ENCODE peak calls at places on chromosomes 7 and 10, in four cellular contexts. One of them, this sample, is unnamed.

GRCh38 chr7:42272793-42273665 is 36.0 kb upstream of the GLI3 start:
- DNase-seq in astrocyte: peak; percentile 19
- DNase-seq in A549: no peak
- DNase-seq in fibroblast of lung: peak; percentile 50
- DNase-seq in this sample: peak; percentile 76

GRCh38 chr7:135918134-135918533 is 59.0 kb downstream of the MTPN start:
- DNase-seq in astrocyte: no peak
- DNase-seq in A549: no peak
- DNase-seq in fibroblast of lung: no peak
- DNase-seq in this sample: no peak

GRCh38 chr7:135745702-135746312 is 2.8 kb downstream of the FAM180A start:
- DNase-seq in astrocyte: peak; percentile 99
- DNase-seq in A549: peak; percentile 78
- DNase-seq in fibroblast of lung: peak; percentile 99
- DNase-seq in this sample: peak; percentile 61

GRCh38 chr7:94417921-94418320 is 23.2 kb downstream of the COL1A2 start:
- DNase-seq in astrocyte: no peak
- DNase-seq in A549: no peak
- DNase-seq in fibroblast of lung: no peak
- DNase-seq in this sample: no peak

GRCh38 chr10:71349401-71349800 is 30.3 kb downstream of the SLC29A3 start:
- DNase-seq in astrocyte: peak; percentile 51
- DNase-seq in A549: peak; percentile 20
- DNase-seq in fibroblast of lung: peak; percentile 60
- DNase-seq in this sample: peak; percentile 88

GRCh38 chr7:51731086-51731485 is 414.5 kb upstream of the COBL start:
- DNase-seq in astrocyte: no peak
- DNase-seq in A549: no peak
- DNase-seq in fibroblast of lung: no peak
- DNase-seq in this sample: no peak

GRCh38 chr7:12951397-12951801 is 264.0 kb downstream of the ARL4A start:
- DNase-seq in astrocyte: peak; percentile 88
- DNase-seq in A549: peak; percentile 61
- DNase-seq in fibroblast of lung: peak; percentile 90
- DNase-seq in this sample: peak; percentile 79

GRCh38 chr10:34205452-34205851 is 609.6 kb downstream of the PARD3 start:
- DNase-seq in astrocyte: no peak
- DNase-seq in A549: no peak
- DNase-seq in fibroblast of lung: no peak
- DNase-seq in this sample: no peak

GRCh38 chr7:41730668-41731067 is 27.8 kb upstream of the INHBA start:
- DNase-seq in astrocyte: no peak
- DNase-seq in A549: no peak
- DNase-seq in fibroblast of lung: no peak
- DNase-seq in this sample: no peak

DNA sequence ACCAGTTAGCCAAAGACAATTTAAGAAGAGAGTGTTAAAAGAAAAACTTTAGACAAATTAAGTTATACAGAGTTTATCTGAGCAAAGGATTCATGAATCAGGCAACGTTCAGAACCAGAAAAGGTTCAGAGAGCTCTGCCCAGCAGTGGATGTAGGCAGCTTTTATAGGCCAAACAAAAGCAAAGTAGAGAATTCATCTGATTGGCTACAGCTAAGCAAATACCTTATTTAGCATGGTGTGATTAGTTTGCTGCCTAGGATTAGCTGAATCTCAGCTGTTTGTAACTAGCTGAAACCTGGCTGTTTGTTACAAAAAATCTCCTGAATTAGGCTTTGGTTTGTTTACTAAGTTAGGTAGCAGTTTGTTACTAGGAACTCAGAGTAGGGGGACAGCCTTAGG is 66.0 kb downstream of the SLC25A40 start:
- DNase-seq in astrocyte: no peak
- DNase-seq in A549: no peak
- DNase-seq in fibroblast of lung: no peak
- DNase-seq in this sample: no peak
- H3K4me2 ChIP-seq in astrocyte: no peak overlapping the region
- H3K4me2 ChIP-seq in A549: no peak overlapping the region
- H3K4me2 ChIP-seq in fibroblast of lung: no peak overlapping the region
- H3K4me2 ChIP-seq in this sample: no peak overlapping the region

GRCh38 chr10:62050627-62050924 is 149.1 kb downstream of the ARID5B start:
- DNase-seq in astrocyte: no peak
- DNase-seq in A549: no peak
- DNase-seq in fibroblast of lung: no peak
- DNase-seq in this sample: no peak
- H3K4me2 ChIP-seq in astrocyte: peak overlapping the region; percentile 91
- H3K4me2 ChIP-seq in A549: peak overlapping the region; percentile 86
- H3K4me2 ChIP-seq in fibroblast of lung: peak overlapping the region; percentile 80
- H3K4me2 ChIP-seq in this sample: peak overlapping the region; percentile 82

DNA sequence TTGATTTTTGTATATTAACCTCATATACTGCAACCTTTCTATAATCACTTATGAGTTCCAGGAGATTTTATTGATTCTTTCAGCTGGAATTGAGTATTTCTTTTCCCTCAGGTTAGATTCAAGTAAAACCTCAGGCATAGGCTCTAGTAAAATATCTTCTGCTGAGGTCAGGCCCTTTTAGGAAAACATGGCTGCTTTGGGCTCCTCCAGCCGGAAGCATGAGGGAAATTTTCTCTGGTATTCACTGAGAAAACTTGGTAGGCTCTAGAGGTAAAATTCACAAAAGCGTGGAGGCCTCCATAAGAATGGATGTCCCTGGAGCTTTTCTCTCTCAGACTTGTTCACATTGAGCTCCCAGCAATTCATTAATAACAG is 56.7 kb downstream of the AKR1E2 start:
- DNase-seq in astrocyte: no peak
- DNase-seq in A549: no peak
- DNase-seq in fibroblast of lung: no peak
- DNase-seq in this sample: no peak
- H3K4me2 ChIP-seq in astrocyte: no peak overlapping the region
- H3K4me2 ChIP-seq in A549: no peak overlapping the region
- H3K4me2 ChIP-seq in fibroblast of lung: peak overlapping the region; percentile 75
- H3K4me2 ChIP-seq in this sample: peak overlapping the region; percentile 56

GRCh38 chr10:110388682-110389052 is 83.9 kb upstream of the SMNDC1 start:
- DNase-seq in astrocyte: no peak
- DNase-seq in A549: no peak
- DNase-seq in fibroblast of lung: no peak
- DNase-seq in this sample: no peak
- H3K4me2 ChIP-seq in astrocyte: no peak overlapping the region
- H3K4me2 ChIP-seq in A549: no peak overlapping the region
- H3K4me2 ChIP-seq in fibroblast of lung: peak overlapping the region; percentile 11
- H3K4me2 ChIP-seq in this sample: no peak overlapping the region

DNA sequence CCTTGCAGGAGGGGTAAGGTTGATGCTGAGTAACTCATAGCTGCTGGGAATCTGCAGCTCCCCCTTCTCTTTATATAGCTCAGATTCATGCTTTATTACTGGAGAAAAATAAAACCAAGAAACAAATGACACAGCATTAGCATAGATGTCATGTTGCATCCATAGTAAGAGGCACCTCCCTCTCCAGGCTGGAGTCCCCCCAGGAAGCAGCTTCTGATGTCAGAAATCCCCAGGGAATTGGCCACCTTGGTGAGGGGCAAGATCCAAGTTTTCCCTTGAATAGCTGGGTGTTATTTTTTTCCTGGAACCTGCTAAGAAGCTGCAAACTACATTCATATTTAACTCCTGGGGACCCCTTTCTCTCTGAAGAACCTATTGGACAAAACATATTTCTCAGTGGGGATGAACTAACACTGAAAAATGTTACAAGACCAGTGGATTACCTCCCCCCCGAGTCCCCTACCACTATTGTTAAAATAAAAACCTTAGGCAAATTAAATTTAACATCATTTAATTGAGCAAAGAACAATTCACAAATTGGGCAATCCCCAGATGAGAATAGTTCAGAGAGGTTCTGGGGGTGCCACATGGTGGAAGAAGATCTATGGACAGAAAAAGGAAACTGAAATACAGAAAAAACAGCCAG is 163.7 kb upstream of the NAMPT start:
- DNase-seq in astrocyte: no peak
- DNase-seq in A549: peak; percentile 53
- DNase-seq in fibroblast of lung: no peak
- DNase-seq in this sample: no peak
- H3K4me2 ChIP-seq in astrocyte: no peak overlapping the region
- H3K4me2 ChIP-seq in A549: peak overlapping the region; percentile 17
- H3K4me2 ChIP-seq in fibroblast of lung: no peak overlapping the region
- H3K4me2 ChIP-seq in this sample: no peak overlapping the region

DNA sequence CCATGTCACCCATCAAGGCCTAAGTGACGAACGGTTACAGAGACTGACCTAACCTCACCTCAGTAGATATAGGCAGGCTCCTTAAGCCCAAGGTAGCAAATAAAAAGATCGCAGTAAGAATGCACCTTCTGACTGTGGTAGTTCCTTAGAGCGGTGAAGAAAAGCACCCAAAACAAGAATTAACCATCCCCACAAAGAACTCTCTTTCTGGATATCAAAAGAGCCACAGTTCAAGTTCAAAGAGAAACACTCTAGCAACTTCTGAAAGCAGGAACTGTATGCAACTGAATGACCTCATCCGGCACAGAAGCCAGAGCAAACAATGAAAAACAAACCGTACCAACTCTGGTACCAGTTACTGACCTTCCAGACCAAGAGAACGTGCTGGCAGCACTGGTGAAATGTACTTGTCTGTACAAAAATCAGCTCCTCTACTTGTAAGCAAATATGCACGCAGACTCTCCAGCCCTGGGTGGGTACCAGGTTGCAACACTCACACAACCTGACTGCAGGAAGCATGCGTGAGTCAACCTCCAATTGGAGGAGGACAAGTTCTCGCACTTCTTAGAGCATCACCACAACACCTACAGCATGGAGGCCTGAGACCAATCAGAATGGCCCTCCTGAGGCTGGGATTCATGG is 202.7 kb downstream of the FAM107B start:
- DNase-seq in astrocyte: peak; percentile 58
- DNase-seq in A549: peak; percentile 96
- DNase-seq in fibroblast of lung: peak; percentile 68
- DNase-seq in this sample: no peak
- H3K4me2 ChIP-seq in astrocyte: peak overlapping the region; percentile 34
- H3K4me2 ChIP-seq in A549: peak overlapping the region; percentile 70
- H3K4me2 ChIP-seq in fibroblast of lung: no peak overlapping the region
- H3K4me2 ChIP-seq in this sample: no peak overlapping the region

This sample was measured in mammary epithelial cell.